ENCODE peak calls at places on chromosomes 7 and 10, in four cellular contexts. J, G, U and P are unnamed samples.
A peak's percentile ranks its signal among the peaks of the same experiment; 100 is the strongest.

GRCh38 chr7:48088559-48089414 is at the start of gene UPP1:
- DNase-seq in J (peak; percentile 97), G (peak; percentile 89), U (peak; percentile 88), P (peak; percentile 93)

GRCh38 chr10:47029181-47029971 is 118.1 kb downstream of the PTPN20 start:
- DNase-seq in J (no peak), G (no peak), U (no peak), P (no peak)

GRCh38 chr10:121880842-121881423 is 46.9 kb downstream of the ATE1 start:
- DNase-seq in J (peak; percentile 16), G (no peak), U (no peak), P (no peak)

GRCh38 chr7:82313269-82313668 is 130.3 kb downstream of the CACNA2D1 start:
- DNase-seq in J (no peak), G (no peak), U (no peak), P (no peak)

GRCh38 chr7:99005776-99006175 is 127.4 kb downstream of the TRRAP start:
- DNase-seq in J (no peak), G (no peak), U (no peak), P (no peak)

GRCh38 chr7:2913760-2914387 is 69.8 kb upstream of the GNA12 start:
- DNase-seq in J (no peak), G (no peak), U (no peak), P (no peak)

GRCh38 chr10:96803265-96803664 is 28.8 kb upstream of the LCOR start:
- DNase-seq in J (no peak), G (no peak), U (no peak), P (no peak)

GRCh38 chr10:33950216-33950615 is 615.7 kb upstream of the NRP1 start:
- DNase-seq in J (no peak), G (no peak), U (no peak), P (peak; percentile 14)

GRCh38 chr10:133089461-133089800 is 1.7 kb downstream of the ADGRA1 start:
- DNase-seq in J (no peak), G (no peak), U (no peak), P (no peak)

GRCh38 chr7:100478966-100479660 is at the start of gene TSC22D4:
- DNase-seq in J (peak; percentile 73), G (peak; percentile 91), U (peak; percentile 90), P (peak; percentile 96)

GRCh38 chr7:105837765-105838241 is 38.6 kb downstream of the ATXN7L1 start:
- DNase-seq in J (no peak), G (no peak), U (no peak), P (no peak)

GRCh38 chr7:28478661-28479060 is 66.3 kb downstream of the CREB5 start:
- DNase-seq in J (no peak), G (no peak), U (no peak), P (no peak)

GRCh38 chr7:114937422-114937821 is 15.5 kb downstream of the MDFIC start:
- DNase-seq in J (no peak), G (no peak), U (no peak), P (no peak)

GRCh38 chr10:128042131-128042610 is 84.1 kb downstream of the MKI67 start:
- DNase-seq in J (no peak), G (no peak), U (no peak), P (no peak)

GRCh38 chr7:120733143-120733542 is 124.8 kb downstream of the TSPAN12 start:
- DNase-seq in J (no peak), G (peak; percentile 5), U (no peak), P (no peak)

GRCh38 chr10:59585046-59585700 is 124.5 kb downstream of the SLC16A9 start:
- DNase-seq in J (no peak), G (no peak), U (no peak), P (no peak)

GRCh38 chr10:5040781-5041470 is 37.3 kb upstream of the AKR1C2 start:
- DNase-seq in J (peak; percentile 50), G (no peak), U (no peak), P (no peak)

GRCh38 chr7:150801242-150801945 is 825 bp downstream of the TMEM176A start:
- DNase-seq in J (no peak), G (no peak), U (no peak), P (no peak)

GRCh38 chr7:122140918-122141317 is 3.1 kb downstream of the AASS start:
- DNase-seq in J (no peak), G (no peak), U (no peak), P (no peak)

GRCh38 chr7:91249506-91250233 is 14.6 kb upstream of the FZD1 start:
- DNase-seq in J (no peak), G (no peak), U (no peak), P (no peak)

GRCh38 chr10:130713105-130713504 is 576.9 kb downstream of the GLRX3 start:
- DNase-seq in J (no peak), G (no peak), U (no peak), P (no peak)

GRCh38 chr7:139596626-139597025 is 73.1 kb downstream of the CLEC2L start:
- DNase-seq in J (no peak), G (no peak), U (no peak), P (no peak)

GRCh38 chr7:10225265-10225664 is 748.4 kb upstream of the PHF14 start:
- DNase-seq in J (no peak), G (no peak), U (no peak), P (no peak)

GRCh38 chr10:132687181-132687892 is 98.6 kb downstream of the NKX6-2 start:
- DNase-seq in J (no peak), G (no peak), U (no peak), P (peak; percentile 8)

GRCh38 chr7:19113855-19114590 is 3.4 kb downstream of the TWIST1 start:
- DNase-seq in J (no peak), G (no peak), U (no peak), P (no peak)

GRCh38 chr7:134630890-134631289 is 15.8 kb upstream of the BPGM start:
- DNase-seq in J (no peak), G (no peak), U (no peak), P (no peak)

GRCh38 chr10:48231699-48232315 is 42.7 kb downstream of the FRMPD2 start:
- DNase-seq in J (no peak), G (no peak), U (no peak), P (no peak)

GRCh38 chr7:102426268-102427031 is 6.9 kb upstream of the ORAI2 start:
- DNase-seq in J (no peak), G (no peak), U (no peak), P (no peak)

GRCh38 chr7:149772821-149773425 is 465 bp downstream of the ZNF467 start:
- DNase-seq in J (no peak), G (no peak), U (peak; percentile 82), P (peak; percentile 48)

GRCh38 chr7:28418311-28418710 is 6.0 kb downstream of the CREB5 start:
- DNase-seq in J (no peak), G (no peak), U (no peak), P (no peak)

GRCh38 chr7:604038-604883 is 84.6 kb upstream of the PDGFA start:
- DNase-seq in J (no peak), G (no peak), U (peak; percentile 75), P (no peak)

GRCh38 chr7:123022576-123022975 is 27.1 kb upstream of the TAS2R16 start:
- DNase-seq in J (no peak), G (no peak), U (no peak), P (no peak)

GRCh38 chr10:46552526-46553237 is 3.8 kb downstream of the GPRIN2 start:
- DNase-seq in J (no peak), G (no peak), U (no peak), P (no peak)

GRCh38 chr10:103745264-103746247 is 109.8 kb downstream of the SH3PXD2A start:
- DNase-seq in J (no peak), G (no peak), U (no peak), P (no peak)

GRCh38 chr7:36037121-36037662 is 115.9 kb upstream of the EEPD1 start:
- DNase-seq in J (no peak), G (peak; percentile 66), U (no peak), P (no peak)

GRCh38 chr7:50317221-50317678 is 12.7 kb downstream of the IKZF1 start:
- DNase-seq in J (no peak), G (no peak), U (no peak), P (no peak)

GRCh38 chr10:90062786-90063185 is 361.4 kb downstream of the KIF20B start:
- DNase-seq in J (no peak), G (no peak), U (no peak), P (no peak)

GRCh38 chr10:119762035-119762434 is 36.2 kb downstream of the INPP5F start:
- DNase-seq in J (peak; percentile 88), G (no peak), U (no peak), P (no peak)

GRCh38 chr10:100683545-100684127 is 61.7 kb upstream of the PAX2 start:
- DNase-seq in J (no peak), G (no peak), U (no peak), P (peak; percentile 44)

GRCh38 chr10:88190123-88190522 is 326.7 kb downstream of the PTEN start:
- DNase-seq in J (no peak), G (no peak), U (no peak), P (no peak)
- TF ChIP-seq NR3C1 in J (no peak), G (no peak), U (no peak), P (no peak)

GRCh38 chr10:88759366-88760101 is at the start of gene LIPN:
- DNase-seq in J (no peak), G (no peak), U (no peak), P (no peak)

GRCh38 chr10:88756660-88757059 is 3.2 kb upstream of the LIPN start:
- DNase-seq in J (no peak), G (no peak), U (no peak), P (no peak)

GRCh38 chr10:88754272-88754671 is 5.5 kb upstream of the LIPN start:
- DNase-seq in J (no peak), G (no peak), U (no peak), P (no peak)

DNA sequence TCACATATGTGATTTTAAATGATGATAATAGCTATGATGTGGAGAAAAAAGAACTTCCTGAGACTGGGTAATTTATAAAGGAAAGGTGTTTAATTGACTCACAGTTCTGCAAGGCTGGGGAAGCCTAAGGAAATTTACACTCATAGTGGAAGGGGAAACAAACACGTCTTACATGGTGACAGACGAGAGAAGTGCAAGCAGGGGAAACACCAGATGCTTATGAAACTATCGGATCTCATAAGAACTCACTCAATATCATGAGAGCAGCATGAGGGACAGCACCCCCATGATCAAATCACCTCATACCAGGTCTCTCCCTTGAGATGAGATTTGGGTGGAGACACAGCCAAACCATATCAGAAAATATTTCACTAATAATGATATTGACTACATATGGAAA is 4.1 kb upstream of the LIPN start:
- DNase-seq in J (no peak), G (no peak), U (no peak), P (no peak)
- TF ChIP-seq NR3C1 in J (no peak), G (no peak), U (no peak), P (no peak)

GRCh38 chr7:116542618-116543017 is 17.8 kb downstream of the CAV1 start:
- DNase-seq in J (no peak), G (no peak), U (no peak), P (no peak)
- TF ChIP-seq NR3C1 in J (no peak), G (no peak), U (no peak), P (no peak)

DNA sequence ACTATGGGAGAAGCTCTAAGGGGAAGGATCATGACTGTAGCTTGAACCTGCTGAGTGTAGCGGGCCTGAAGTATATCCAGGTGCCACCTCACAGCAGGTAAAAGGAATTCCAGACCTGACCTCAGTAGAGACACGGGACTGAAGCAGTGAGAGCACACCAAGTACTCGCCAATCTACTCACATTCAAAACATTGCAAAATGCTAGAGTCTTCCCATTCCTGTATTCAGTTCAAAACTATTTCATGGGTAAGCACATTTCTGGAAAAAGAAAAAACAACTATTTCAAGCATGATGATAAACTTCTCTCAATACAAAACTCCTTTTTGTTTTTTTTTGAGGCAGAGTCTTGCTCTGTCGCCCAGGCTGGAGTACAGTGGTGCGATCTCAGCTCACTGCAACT is 121.9 kb upstream of the AUTS2 start:
- DNase-seq in J (no peak), G (no peak), U (no peak), P (no peak)
- TF ChIP-seq NR3C1 in J (no peak), G (no peak), U (no peak), P (no peak)

GRCh38 chr7:130699686-130700085 is 13.3 kb upstream of the TSGA13 start:
- DNase-seq in J (no peak), G (no peak), U (no peak), P (no peak)
- TF ChIP-seq NR3C1 in J (no peak), G (no peak), U (no peak), P (no peak)